ENCODE peak calls at places on chromosomes 5 and 9, in nine cellular contexts. L, O, M, K, G, H, J, Q and U are unnamed samples.

GRCh38 chr9:134738869-134739659 is 97.5 kb downstream of the COL5A1 start:
- DNase-seq in L (peak), O (peak), M (peak), K (peak), G (peak), H (peak), J (peak), Q (peak), U (peak)

GRCh38 chr5:30736642-30737041 is 456.8 kb upstream of the CDH6 start:
- DNase-seq in L (no peak), O (no peak), M (no peak), K (no peak), G (no peak), H (no peak), J (no peak), Q (no peak), U (no peak)

GRCh38 chr5:64165500-64166200 is at the start of gene RNF180:
- DNase-seq in L (peak), O (peak), M (no peak), K (peak), G (no peak), H (peak), J (peak), Q (peak), U (peak)

GRCh38 chr5:153601377-153601776 is 110.9 kb downstream of the GRIA1 start:
- DNase-seq in L (no peak), O (no peak), M (no peak), K (no peak), G (no peak), H (no peak), J (no peak), Q (no peak), U (no peak)

GRCh38 chr5:150457112-150457511 is 7.6 kb upstream of the RPS14 start:
- DNase-seq in L (no peak), O (no peak), M (peak), K (no peak), G (no peak), H (no peak), J (no peak), Q (peak), U (no peak)

GRCh38 chr5:78360674-78361225 is 333 bp downstream of the SCAMP1 start:
- DNase-seq in L (peak), O (no peak), M (no peak), K (no peak), G (no peak), H (peak), J (no peak), Q (no peak), U (no peak)

GRCh38 chr5:74866653-74867162 is 521 bp upstream of the FAM169A start:
- DNase-seq in L (no peak), O (peak), M (peak), K (no peak), G (no peak), H (peak), J (peak), Q (peak), U (peak)

GRCh38 chr9:127014210-127014609 is 99.6 kb downstream of the RALGPS1 start:
- DNase-seq in L (peak), O (no peak), M (no peak), K (no peak), G (no peak), H (no peak), J (no peak), Q (no peak), U (no peak)

GRCh38 chr5:137629646-137630045 is 106.2 kb downstream of the KLHL3 start:
- DNase-seq in L (peak), O (peak), M (peak), K (peak), G (no peak), H (no peak), J (peak), Q (peak), U (peak)

GRCh38 chr5:149383399-149383798 is 4.3 kb upstream of the IL17B start:
- DNase-seq in L (peak), O (no peak), M (no peak), K (no peak), G (no peak), H (no peak), J (no peak), Q (no peak), U (no peak)

GRCh38 chr5:175329976-175330375 is 114.0 kb downstream of the DRD1 start:
- DNase-seq in L (no peak), O (no peak), M (no peak), K (no peak), G (no peak), H (no peak), J (no peak), Q (no peak), U (no peak)